ENCODE peak calls at places on chromosomes 16 and 17, in ten cellular contexts. O, A, N, F, H, X, L, S, C and Z are unnamed samples.

GRCh38 chr17:69246726-69247375 is 18.2 kb upstream of the ABCA10 start:
- DNase-seq in L (no peak), S (no peak), H (peak), X (no peak), O (peak), A (peak), C (no peak), F (peak), N (no peak), Z (no peak)

GRCh38 chr17:78387982-78388941 is 9.8 kb downstream of the PGS1 start:
- DNase-seq in S (no peak), N (no peak), A (no peak), C (no peak), F (peak), H (peak), O (no peak), X (peak), L (no peak), Z (no peak)

GRCh38 chr16:12153662-12154061 is 177.1 kb downstream of the SNX29 start:
- DNase-seq in F (no peak), H (no peak), O (no peak), N (no peak), S (no peak), A (no peak), C (no peak), X (no peak), L (no peak), Z (no peak)

GRCh38 chr17:60743282-60743681 is 65.6 kb downstream of the BCAS3 start:
- DNase-seq in N (no peak), A (no peak), C (no peak), S (no peak), H (no peak), O (no peak), X (no peak), L (no peak), F (no peak), Z (no peak)

GRCh38 chr16:57102888-57103879 is 10.8 kb downstream of the CPNE2 start:
- DNase-seq in F (no peak), H (no peak), C (no peak), A (no peak), O (no peak), X (no peak), S (no peak), L (no peak), N (no peak), Z (no peak)

GRCh38 chr17:34382586-34383224 is 19.7 kb upstream of the CCL1 start:
- DNase-seq in O (no peak), F (peak), S (no peak), N (peak), A (no peak), H (no peak), C (no peak), X (no peak), L (no peak), Z (no peak)

GRCh38 chr16:76335187-76335974 is 58.2 kb downstream of the CNTNAP4 start:
- DNase-seq in O (no peak), N (no peak), C (no peak), L (no peak), S (no peak), F (no peak), A (no peak), X (no peak), H (no peak), Z (no peak)

GRCh38 chr17:62309381-62309780 is 71.0 kb upstream of the EFCAB3 start:
- DNase-seq in L (no peak), A (no peak), S (no peak), C (no peak), O (no peak), X (no peak), N (no peak), H (no peak), F (peak), Z (no peak)

GRCh38 chr16:31253642-31254045 is 6.1 kb upstream of the ITGAM start:
- DNase-seq in A (no peak), L (peak), N (no peak), S (peak), X (peak), H (no peak), C (peak), O (peak), F (no peak), Z (no peak)

GRCh38 chr17:51734462-51734861 is 424.1 kb downstream of the CA10 start:
- DNase-seq in A (peak), S (no peak), X (no peak), C (peak), F (no peak), O (no peak), N (peak), L (no peak), H (no peak), Z (no peak)

GRCh38 chr17:27315322-27315721 is 21.4 kb downstream of the WSB1 start:
- DNase-seq in O (no peak), A (no peak), L (no peak), C (peak), S (peak), F (peak), N (no peak), H (peak), X (no peak), Z (no peak)

GRCh38 chr16:6193718-6194117 is 1096.1 kb upstream of the EEF2KMT start:
- DNase-seq in C (no peak), S (no peak), F (no peak), A (peak), H (peak), L (no peak), N (peak), X (no peak), O (no peak), Z (peak)

GRCh38 chr16:83652898-83653297 is 154.9 kb upstream of the HSBP1 start:
- DNase-seq in S (no peak), H (no peak), X (no peak), O (no peak), L (no peak), A (no peak), N (no peak), F (peak), C (no peak), Z (no peak)

GRCh38 chr16:88695753-88696152 is 9.4 kb upstream of the SNAI3 start:
- DNase-seq in F (no peak), O (no peak), H (no peak), S (peak), L (no peak), C (no peak), N (no peak), X (no peak), A (no peak), Z (no peak)

GRCh38 chr16:4081577-4082021 is 34.6 kb downstream of the ADCY9 start:
- DNase-seq in A (no peak), O (no peak), H (peak), F (no peak), C (no peak), S (no peak), L (no peak), X (no peak), N (no peak), Z (no peak)

GRCh38 chr17:56085576-56086267 is 67.6 kb upstream of the ANKFN1 start:
- DNase-seq in S (no peak), C (no peak), N (no peak), X (no peak), O (no peak), A (no peak), H (no peak), F (no peak), L (no peak), Z (no peak)

GRCh38 chr17:67995568-67996191 is 589 bp downstream of the C17orf58 start:
- DNase-seq in X (no peak), F (peak), N (peak), H (peak), A (peak), S (no peak), O (no peak), L (peak), C (peak), Z (no peak)
- TF ChIP-seq CTCF in X (no peak), F (no peak), N (no peak), H (no peak), A (peak), S (no peak), O (no peak), L (no peak), C (no peak), Z (no peak)

GRCh38 chr17:30368896-30369720 is 9.6 kb upstream of the CPD start:
- DNase-seq in N (no peak), F (no peak), S (no peak), X (no peak), H (no peak), C (no peak), O (no peak), L (no peak), A (no peak), Z (no peak)
- TF ChIP-seq CTCF in N (no peak), F (no peak), S (no peak), X (no peak), H (no peak), C (no peak), O (no peak), L (no peak), A (no peak), Z (no peak)

GRCh38 chr16:77652399-77652798 is 69.9 kb upstream of the NUDT7 start:
- DNase-seq in C (peak), F (no peak), N (no peak), L (no peak), O (no peak), S (no peak), H (no peak), A (no peak), X (no peak), Z (no peak)

GRCh38 chr16:77647726-77648125 is 74.6 kb upstream of the NUDT7 start:
- DNase-seq in C (no peak), F (no peak), H (peak), L (no peak), A (no peak), S (no peak), N (no peak), O (no peak), X (no peak), Z (no peak)
- TF ChIP-seq CTCF in C (no peak), F (no peak), H (no peak), L (no peak), A (no peak), S (no peak), N (no peak), O (no peak), X (no peak), Z (no peak)

DNA sequence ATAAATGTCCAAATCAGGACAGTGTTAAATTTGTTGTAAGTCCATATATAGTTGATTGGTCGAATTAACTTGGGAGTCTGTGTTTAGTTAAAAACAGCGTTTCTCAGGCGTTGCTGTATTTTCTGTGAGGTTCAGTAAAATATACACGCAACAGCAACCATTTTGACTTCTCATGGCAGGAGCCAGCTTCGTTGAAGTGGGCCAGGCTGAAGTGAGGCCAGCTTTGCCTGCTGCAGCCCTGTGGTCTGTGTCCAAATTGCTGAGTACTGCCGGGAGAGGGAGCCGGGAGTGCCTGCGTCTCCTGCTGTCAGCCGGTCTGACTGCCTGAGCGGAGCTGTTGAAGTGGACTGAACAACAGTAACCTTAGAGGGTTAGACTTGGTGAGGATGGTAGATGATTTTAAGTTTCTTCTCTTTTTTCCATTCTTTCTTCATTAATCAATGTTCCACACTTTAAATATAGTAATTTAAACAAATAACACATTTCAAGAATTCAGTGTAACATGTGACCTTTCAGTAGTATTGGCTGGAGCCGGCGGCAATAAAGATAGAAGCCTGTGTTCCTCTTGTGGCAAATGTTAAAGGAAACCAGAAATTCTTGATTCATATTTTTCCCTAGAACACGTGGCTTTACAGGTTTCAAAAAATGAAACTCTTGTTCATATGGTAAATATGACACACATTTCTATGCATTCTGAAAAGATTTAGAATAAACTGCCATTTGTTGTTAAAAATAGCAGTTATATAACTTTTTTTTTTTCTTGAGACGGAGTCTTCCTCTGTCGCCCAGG is 37.0 kb upstream of the ZNF750 start:
- DNase-seq in H (peak), S (peak), A (peak), L (no peak), O (no peak), F (peak), N (peak), X (peak), C (peak), Z (peak)
- TF ChIP-seq CTCF in H (peak), S (peak), A (peak), L (no peak), O (no peak), F (peak), N (no peak), X (peak), C (peak), Z (peak)

GRCh38 chr17:44977065-44977464 is 9.0 kb upstream of the C1QL1 start:
- DNase-seq in O (peak), C (no peak), H (no peak), A (peak), S (no peak), X (no peak), N (no peak), F (no peak), L (no peak), Z (no peak)
- TF ChIP-seq CTCF in O (peak), C (no peak), H (no peak), A (peak), S (no peak), X (no peak), N (no peak), F (no peak), L (no peak), Z (no peak)

DNA sequence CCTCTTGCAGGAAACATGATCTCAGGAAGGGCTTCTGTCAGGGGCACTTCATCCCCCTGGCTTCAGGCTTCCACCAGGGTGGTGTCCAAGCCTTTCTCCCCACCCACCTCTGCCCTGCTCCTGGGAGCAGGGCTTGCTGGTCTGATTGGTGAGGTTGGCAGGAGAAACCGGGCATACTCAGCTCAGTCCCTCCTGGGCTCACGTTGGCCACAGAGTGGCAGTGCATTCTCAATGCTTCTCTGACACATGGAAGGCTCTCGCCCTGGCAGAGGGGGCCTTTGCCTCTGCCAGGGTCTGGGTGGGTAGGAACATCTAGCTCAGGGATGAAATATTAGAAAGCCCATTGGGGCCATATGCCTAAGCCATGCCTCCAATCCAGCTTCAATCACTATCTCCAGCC is 142.8 kb downstream of the AXIN2 start:
- DNase-seq in X (no peak), C (no peak), O (no peak), N (no peak), L (no peak), A (peak), F (no peak), S (peak), H (no peak), Z (no peak)
- TF ChIP-seq CTCF in X (no peak), C (no peak), O (peak), N (no peak), L (no peak), A (peak), F (no peak), S (peak), H (no peak), Z (no peak)

DNA sequence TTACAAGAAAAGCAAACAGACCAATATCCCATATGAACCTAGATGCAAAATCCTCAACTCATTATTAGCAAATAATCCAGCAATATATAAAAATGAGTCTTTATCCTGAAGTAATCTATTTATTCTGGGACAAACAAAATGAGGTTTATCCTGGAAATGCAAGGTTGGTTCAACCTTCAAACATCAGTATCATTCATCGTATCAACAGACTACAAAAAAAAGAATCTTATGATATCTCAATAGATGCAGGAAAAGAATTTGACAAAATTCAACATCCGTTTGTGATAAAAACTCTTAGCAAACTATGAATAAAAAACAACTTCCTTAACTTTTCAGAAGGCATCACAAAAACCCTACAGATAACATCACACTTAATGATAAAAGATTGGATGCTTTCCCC is 18.4 kb upstream of the BAIAP2 start:
- DNase-seq in O (no peak), N (no peak), L (no peak), A (no peak), H (no peak), X (no peak), S (no peak), C (no peak), F (no peak), Z (no peak)
- TF ChIP-seq CTCF in O (no peak), N (no peak), L (no peak), A (no peak), H (no peak), X (no peak), S (no peak), C (no peak), F (no peak), Z (no peak)

DNA sequence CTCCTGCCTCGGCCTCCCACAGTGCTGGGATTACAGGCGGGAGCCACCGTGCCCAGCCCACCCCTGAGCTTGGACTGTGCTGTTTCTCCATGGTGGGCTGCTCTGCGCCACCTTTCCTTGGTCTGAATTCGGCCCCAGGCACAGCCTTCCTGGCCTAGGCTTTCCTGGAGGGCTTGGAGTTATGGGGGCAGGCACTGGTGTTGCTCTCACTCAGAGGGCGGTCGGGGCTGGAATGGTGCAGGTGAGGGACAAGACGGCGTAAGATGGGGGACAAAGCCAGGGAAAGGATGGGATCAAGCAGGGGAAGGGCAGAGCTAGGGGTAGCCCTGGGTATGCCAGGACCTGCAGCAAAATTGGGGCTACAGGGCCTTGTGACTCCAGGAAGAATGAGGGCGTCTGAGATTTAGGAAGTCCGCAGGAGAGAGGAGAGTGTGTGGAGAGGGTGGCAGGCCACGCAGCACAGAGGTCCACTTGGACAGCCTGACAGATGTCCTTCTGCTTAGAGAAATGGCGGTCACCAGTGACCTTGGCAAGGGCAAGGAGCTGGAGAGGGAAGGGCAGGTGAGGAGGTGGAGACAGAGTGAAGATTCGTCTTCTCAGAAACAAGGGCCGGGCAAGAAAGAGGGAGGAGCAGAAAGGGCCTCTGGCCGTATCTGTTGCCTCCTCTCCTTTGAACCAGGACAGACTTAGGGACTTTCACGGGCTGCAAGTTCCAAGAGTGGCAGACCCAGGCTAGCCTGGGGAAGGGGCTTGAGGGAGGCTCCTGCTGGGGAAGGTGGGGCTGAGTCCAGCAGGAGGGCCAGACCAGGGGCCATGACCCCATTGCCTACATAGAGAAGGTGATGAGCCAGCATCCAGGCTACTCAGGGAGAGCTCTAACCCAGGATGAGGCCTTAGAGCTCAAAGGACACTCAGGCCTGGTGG is 1.5 kb upstream of the ATP6V0C start:
- DNase-seq in X (no peak), L (no peak), S (no peak), A (no peak), N (no peak), C (no peak), F (no peak), H (no peak), O (no peak), Z (no peak)
- TF ChIP-seq CTCF in X (no peak), L (no peak), S (no peak), A (no peak), N (no peak), C (no peak), F (no peak), H (no peak), O (no peak), Z (no peak)

GRCh38 chr16:87017388-87018012 is 299.7 kb downstream of the C16orf95 start:
- DNase-seq in F (peak), N (peak), L (no peak), C (no peak), A (peak), X (no peak), O (peak), S (no peak), H (peak), Z (no peak)
- TF ChIP-seq CTCF in F (peak), N (no peak), L (no peak), C (no peak), A (peak), X (no peak), O (peak), S (no peak), H (peak), Z (peak)